ENCODE peak calls at places on chromosomes 11 and 22, in four cellular contexts. P, H, D and E are unnamed samples.

GRCh38 chr22:45334068-45334467 is 24.3 kb downstream of the FAM118A start:
- DNase-seq in P (no peak), H (no peak), D (no peak), E (peak)

GRCh38 chr11:22703040-22703439 is 36.6 kb downstream of the GAS2 start:
- DNase-seq in P (no peak), H (peak), D (no peak), E (peak)

GRCh38 chr11:76025068-76025467 is 181.2 kb downstream of the WNT11 start:
- DNase-seq in P (no peak), H (no peak), D (no peak), E (no peak)

GRCh38 chr11:76824980-76825725 is 35.6 kb upstream of the ACER3 start:
- DNase-seq in P (no peak), H (no peak), D (no peak), E (peak)

GRCh38 chr22:39098026-39098425 is 982 bp downstream of the APOBEC3H start:
- DNase-seq in P (no peak), H (no peak), D (no peak), E (no peak)

GRCh38 chr22:19201858-19202798 is 23.6 kb upstream of the SLC25A1 start:
- DNase-seq in P (no peak), H (no peak), D (no peak), E (no peak)

GRCh38 chr22:46293591-46294260 is 2.9 kb upstream of the GTSE1 start:
- DNase-seq in P (no peak), H (no peak), D (no peak), E (no peak)

GRCh38 chr11:2824851-2825250 is 60.7 kb downstream of the CDKN1C start:
- DNase-seq in P (no peak), H (no peak), D (no peak), E (no peak)

GRCh38 chr11:102760355-102761035 is 19.9 kb downstream of the MMP10 start:
- DNase-seq in P (no peak), H (no peak), D (no peak), E (no peak)

GRCh38 chr11:86637976-86638375 is 34.4 kb downstream of the ME3 start:
- DNase-seq in P (no peak), H (peak), D (no peak), E (no peak)